ENCODE peak calls at places on chromosomes 11 and 22, in six cellular contexts. W is endothelial cell of umbilical vein, U is uterus, V is K562, L is Peyer's patch, R is gastrocnemius medialis. Z is an unnamed sample.

GRCh38 chr11:40397141-40397540 is 1062.3 kb downstream of the LRRC4C start:
- DNase-seq in R (no peak), L (no peak), U (no peak), V (no peak), W (no peak), Z (no peak)

GRCh38 chr11:63508009-63508408 is 2.1 kb downstream of the LGALS12 start:
- DNase-seq in R (peak), W (no peak), U (no peak), L (no peak), V (peak), Z (peak)

GRCh38 chr11:2837096-2837601 is 48.4 kb downstream of the CDKN1C start:
- DNase-seq in R (peak), L (peak), V (peak), W (no peak), U (peak), Z (peak)

GRCh38 chr22:47018010-47018910 is 255.8 kb downstream of the TBC1D22A start:
- DNase-seq in U (no peak), L (peak), W (no peak), V (no peak), R (no peak), Z (no peak)

GRCh38 chr22:23054531-23055257 is 15.6 kb upstream of the GNAZ start:
- DNase-seq in L (peak), R (no peak), V (no peak), W (no peak), U (no peak), Z (no peak)

GRCh38 chr11:132186699-132187098 is 816.3 kb downstream of the NTM start:
- DNase-seq in W (no peak), L (no peak), R (no peak), V (no peak), U (no peak), Z (no peak)

GRCh38 chr11:63595296-63595695 is 18.9 kb downstream of the PLAAT3 start:
- DNase-seq in W (no peak), V (no peak), R (no peak), U (no peak), L (no peak), Z (no peak)

GRCh38 chr11:16936643-16937042 is 77.6 kb downstream of the PLEKHA7 start:
- DNase-seq in L (no peak), U (no peak), R (no peak), V (no peak), W (no peak), Z (no peak)

GRCh38 chr11:15764948-15765347 is 591.4 kb downstream of the SOX6 start:
- DNase-seq in W (no peak), V (no peak), U (no peak), R (no peak), L (no peak), Z (no peak)

GRCh38 chr11:44988981-44989635 is 38.4 kb upstream of the TP53I11 start:
- DNase-seq in L (no peak), W (no peak), R (no peak), U (no peak), V (no peak), Z (no peak)

GRCh38 chr22:17369553-17370035 is 334 bp downstream of the CECR2 start:
- DNase-seq in U (no peak), V (peak), L (peak), W (no peak), R (no peak), Z (no peak)

GRCh38 chr22:43812149-43812842 is at the start of gene EFCAB6:
- DNase-seq in V (peak), L (peak), R (peak), U (peak), W (peak), Z (peak)
- TF ChIP-seq POLR2A in V (no peak), L (peak), R (peak), U (peak), W (peak), Z (peak)

DNA sequence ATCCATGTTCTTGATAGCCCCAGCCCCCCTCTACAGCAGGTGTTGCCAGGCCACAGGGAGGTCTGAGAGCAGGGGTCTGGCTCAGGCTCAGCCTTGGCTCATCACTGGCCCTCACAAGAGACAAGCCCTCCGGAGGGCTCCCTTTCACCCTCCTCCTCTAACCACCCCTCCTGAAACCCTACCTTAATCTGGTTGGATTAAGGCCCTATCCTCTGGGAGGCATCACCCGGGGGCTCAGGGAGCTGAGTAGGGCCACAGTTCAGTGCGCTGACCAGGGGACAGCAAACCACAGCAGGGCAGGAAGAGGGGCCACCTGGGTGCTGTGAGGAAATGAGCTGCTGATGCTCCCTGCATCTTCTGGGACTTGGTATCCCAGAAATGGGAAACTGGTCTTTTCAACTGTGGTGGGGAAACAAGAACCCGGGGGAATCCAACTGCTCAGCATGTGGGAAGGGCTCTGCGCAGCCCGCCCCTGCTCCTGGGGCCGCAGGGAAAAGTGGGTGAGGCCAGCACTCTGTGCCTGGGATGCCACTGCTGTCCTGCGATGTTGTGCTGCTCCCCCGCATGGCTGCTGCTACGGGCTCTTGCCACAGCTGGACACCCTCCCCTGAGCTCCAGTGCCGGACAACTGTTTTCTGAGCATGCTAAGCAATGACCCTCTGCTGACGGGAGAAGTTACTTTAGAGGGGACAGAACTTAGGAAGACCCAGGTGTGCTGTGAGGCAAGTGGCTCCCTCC is 17.5 kb downstream of the ADORA2A start:
- DNase-seq in U (no peak), L (no peak), R (no peak), W (no peak), V (no peak), Z (no peak)
- TF ChIP-seq POLR2A in U (no peak), L (no peak), R (no peak), W (no peak), V (no peak), Z (no peak)

DNA sequence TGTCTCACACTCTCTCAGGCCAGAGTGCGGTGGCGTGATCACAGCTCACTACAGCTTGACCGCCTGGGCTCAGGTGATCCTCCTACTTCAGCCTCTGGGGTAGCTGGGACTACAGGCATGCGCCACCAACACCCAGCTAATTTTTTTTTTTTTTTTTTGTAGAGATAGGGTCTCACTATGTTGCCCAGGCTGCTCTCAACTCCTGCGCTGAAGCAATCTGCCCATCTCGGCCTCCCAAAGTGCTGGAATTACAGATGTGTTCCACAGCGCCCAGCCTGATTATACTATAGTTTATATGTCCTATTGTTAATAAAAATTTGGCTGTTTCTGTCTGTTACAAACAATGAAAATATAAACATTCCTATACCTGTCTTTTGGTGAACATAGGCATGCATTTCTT is 78.6 kb downstream of the TEAD1 start:
- DNase-seq in W (no peak), R (no peak), V (no peak), L (no peak), U (no peak), Z (no peak)
- TF ChIP-seq POLR2A in W (no peak), R (no peak), V (no peak), L (no peak), U (no peak), Z (no peak)

GRCh38 chr11:128731041-128731663 is 37.3 kb downstream of the FLI1 start:
- DNase-seq in L (no peak), R (no peak), W (no peak), U (no peak), V (no peak), Z (no peak)

GRCh38 chr11:128735935-128736610 is 42.2 kb downstream of the FLI1 start:
- DNase-seq in L (no peak), V (no peak), W (no peak), R (no peak), U (no peak), Z (no peak)

GRCh38 chr11:128734439-128735224 is 40.8 kb downstream of the FLI1 start:
- DNase-seq in R (peak), L (no peak), V (no peak), W (no peak), U (no peak), Z (no peak)

GRCh38 chr11:128732471-128733277 is 38.8 kb downstream of the FLI1 start:
- DNase-seq in R (no peak), W (no peak), V (no peak), U (no peak), L (no peak), Z (no peak)

DNA sequence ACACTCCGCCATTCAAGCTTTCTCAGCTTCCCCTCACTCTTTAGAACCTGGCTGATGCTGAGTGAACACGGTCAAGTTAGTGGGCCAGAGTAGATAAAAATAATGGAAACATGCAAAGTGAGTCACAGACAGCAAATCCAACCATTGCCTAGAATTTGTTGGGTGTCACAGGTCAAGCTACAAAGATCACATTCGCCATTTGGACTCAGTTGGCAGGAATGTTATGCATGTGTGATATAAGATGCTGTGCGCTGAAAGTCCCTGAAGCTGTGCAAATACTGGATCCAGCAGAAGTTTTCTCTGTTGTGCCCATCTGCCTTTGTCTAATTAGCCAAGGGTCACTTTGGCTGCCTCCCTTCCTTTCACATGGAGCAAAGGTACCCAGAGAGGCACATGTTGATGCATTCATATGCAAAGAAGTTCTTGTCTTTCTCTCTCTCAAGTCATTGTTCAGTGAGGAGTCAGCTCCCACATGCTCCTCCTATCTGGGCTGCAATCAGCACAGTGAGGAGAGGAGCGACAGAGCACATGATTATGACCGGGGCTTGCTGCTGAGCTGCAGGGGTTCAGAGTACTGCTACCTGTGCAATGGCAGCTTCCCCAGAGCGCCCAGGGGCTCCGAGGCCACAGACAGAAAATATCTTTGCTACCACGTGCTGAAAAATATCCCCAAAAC is 39.7 kb downstream of the FLI1 start:
- DNase-seq in V (no peak), W (peak), U (no peak), R (no peak), L (no peak), Z (no peak)
- TF ChIP-seq POLR2A in V (no peak), W (no peak), U (no peak), R (no peak), L (no peak), Z (no peak)

GRCh38 chr11:65428578-65429068 is 6.0 kb downstream of the NEAT1 start:
- DNase-seq in R (no peak), W (no peak), V (no peak), L (peak), U (peak), Z (no peak)
- TF ChIP-seq POLR2A in R (peak), W (no peak), V (no peak), L (peak), U (no peak), Z (no peak)

Z was measured in erythroblast.